ENCODE peak calls at places on chromosomes 7 and 10, in eight cellular contexts. Y is Karpas-422, L is body of pancreas, F is hepatocyte, D is Peyer's patch, S is tibial artery, R is spleen, M is pancreas. A is an unnamed sample.

GRCh38 chr10:102752266-102752930 is 8.7 kb downstream of the WBP1L start:
- DNase-seq in Y (no peak), L (no peak), F (no peak), D (no peak), S (peak; percentile 83), R (no peak), M (no peak), A (no peak)

GRCh38 chr10:112875474-112876267 is 74.4 kb upstream of the TCF7L2 start:
- DNase-seq in Y (no peak), L (no peak), F (peak; percentile 48), D (no peak), S (no peak), R (no peak), M (no peak), A (no peak)

GRCh38 chr7:91520645-91521044 is 256.4 kb downstream of the FZD1 start:
- DNase-seq in Y (no peak), L (no peak), F (no peak), D (no peak), S (no peak), R (no peak), M (no peak), A (no peak)

GRCh38 chr10:132508497-132509443 is 28.8 kb upstream of the INPP5A start:
- DNase-seq in Y (no peak), L (peak; percentile 47), F (no peak), D (peak; percentile 47), S (peak; percentile 88), R (peak; percentile 84), M (peak; percentile 76), A (peak; percentile 6)

GRCh38 chr10:97640174-97640867 is at the start of gene PI4K2A:
- DNase-seq in Y (peak; percentile 97), L (peak; percentile 99), F (peak; percentile 100), D (peak; percentile 99), S (peak; percentile 99), R (peak; percentile 99), M (peak; percentile 96), A (peak; percentile 100)

GRCh38 chr10:82668266-82668665 is 793.3 kb downstream of the NRG3 start:
- DNase-seq in Y (no peak), L (no peak), F (no peak), D (no peak), S (no peak), R (no peak), M (no peak), A (no peak)

GRCh38 chr10:3398825-3399646 is 226.5 kb upstream of the PITRM1 start:
- DNase-seq in Y (no peak), L (no peak), F (no peak), D (no peak), S (no peak), R (peak; percentile 72), M (no peak), A (no peak)

GRCh38 chr7:142108728-142109505 is 2.6 kb upstream of the MGAM2 start:
- DNase-seq in Y (no peak), L (no peak), F (no peak), D (no peak), S (no peak), R (no peak), M (no peak), A (no peak)

GRCh38 chr7:151078233-151079040 is 2.2 kb downstream of the FASTK start:
- DNase-seq in Y (peak; percentile 58), L (no peak), F (peak; percentile 73), D (no peak), S (peak; percentile 67), R (peak; percentile 80), M (no peak), A (peak; percentile 50)

GRCh38 chr7:139321071-139321745 is 19.9 kb upstream of the FMC1 start:
- DNase-seq in Y (peak; percentile 69), L (no peak), F (peak; percentile 43), D (no peak), S (no peak), R (no peak), M (no peak), A (no peak)

GRCh38 chr10:132644544-132645530 is 107.2 kb downstream of the INPP5A start:
- DNase-seq in Y (no peak), L (peak; percentile 10), F (no peak), D (peak; percentile 38), S (peak; percentile 58), R (peak; percentile 76), M (peak; percentile 30), A (no peak)

GRCh38 chr10:74787457-74787856 is 38.9 kb upstream of the KAT6B start:
- DNase-seq in Y (no peak), L (no peak), F (no peak), D (no peak), S (no peak), R (no peak), M (no peak), A (no peak)

GRCh38 chr7:124856299-124856888 is 73.2 kb downstream of the POT1 start:
- DNase-seq in Y (peak; percentile 79), L (no peak), F (peak; percentile 49), D (no peak), S (no peak), R (no peak), M (no peak), A (peak; percentile 53)

GRCh38 chr10:57017356-57018037 is 656.4 kb upstream of the ZWINT start:
- DNase-seq in Y (no peak), L (no peak), F (no peak), D (no peak), S (no peak), R (peak; percentile 68), M (no peak), A (no peak)

GRCh38 chr10:1774796-1775195 is 37.5 kb upstream of the ADARB2 start:
- DNase-seq in Y (no peak), L (no peak), F (no peak), D (no peak), S (no peak), R (no peak), M (no peak), A (no peak)

GRCh38 chr7:114865564-114865963 is 56.3 kb upstream of the MDFIC start:
- DNase-seq in Y (no peak), L (peak; percentile 39), F (peak; percentile 56), D (no peak), S (peak; percentile 62), R (peak; percentile 78), M (no peak), A (peak; percentile 34)

GRCh38 chr10:28479927-28480326 is 53.0 kb upstream of the WAC start:
- DNase-seq in Y (no peak), L (no peak), F (no peak), D (no peak), S (no peak), R (no peak), M (no peak), A (no peak)

GRCh38 chr10:28481968-28482367 is 51.0 kb upstream of the WAC start:
- DNase-seq in Y (no peak), L (no peak), F (no peak), D (no peak), S (no peak), R (no peak), M (no peak), A (no peak)

GRCh38 chr10:28479366-28479765 is 53.6 kb upstream of the WAC start:
- DNase-seq in Y (no peak), L (no peak), F (no peak), D (no peak), S (no peak), R (no peak), M (no peak), A (no peak)

DNA sequence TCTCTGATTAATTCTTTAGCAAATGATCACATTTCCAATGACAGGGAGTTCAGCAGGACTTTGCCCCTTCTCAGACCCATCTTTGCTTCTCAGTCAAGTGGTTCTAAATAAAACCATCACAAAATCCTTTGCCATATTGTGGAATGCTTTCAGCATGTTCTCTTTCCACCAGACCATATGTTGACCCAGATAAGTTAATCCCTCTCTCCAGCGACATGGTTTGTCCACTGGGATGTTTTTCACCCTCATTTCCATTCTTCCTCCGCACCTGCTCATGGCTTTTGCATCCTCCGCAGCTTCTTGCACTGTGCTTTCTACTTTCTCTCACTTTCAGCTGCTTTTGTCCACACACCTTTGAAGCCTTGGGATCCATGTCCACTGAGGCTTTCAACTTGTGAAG is 52.4 kb upstream of the WAC start:
- DNase-seq in Y (no peak), L (no peak), F (no peak), D (no peak), S (no peak), R (no peak), M (no peak), A (no peak)
- H3K36me3 ChIP-seq in Y (no peaks in the 10 kb centered on the region), L (no peaks in the 10 kb centered on the region), F (no peaks in the 10 kb centered on the region), D (no peaks in the 10 kb centered on the region), S (no peaks in the 10 kb centered on the region), R (no peaks in the 10 kb centered on the region), M (no peaks in the 10 kb centered on the region), A (no peaks in the 10 kb centered on the region)

GRCh38 chr7:100873599-100874299 is 1.2 kb upstream of the SRRT start:
- DNase-seq in Y (no peak), L (no peak), F (no peak), D (no peak), S (peak; percentile 60), R (no peak), M (no peak), A (no peak)
- H3K4me3 ChIP-seq in Y (peak overlapping the region; percentile 78), L (peak overlapping the region; percentile 34), F (peak overlapping the region; percentile 16), D (peak overlapping the region; percentile 86), S (peak overlapping the region; percentile 67), R (peak overlapping the region; percentile 92), M (peak overlapping the region; percentile 97), A (peak overlapping the region; percentile 97)

GRCh38 chr10:28690545-28690944 is 13.2 kb downstream of the BAMBI start:
- DNase-seq in Y (no peak), L (no peak), F (no peak), D (no peak), S (no peak), R (no peak), M (no peak), A (no peak)

GRCh38 chr10:28692050-28692449 is 14.7 kb downstream of the BAMBI start:
- DNase-seq in Y (no peak), L (no peak), F (no peak), D (no peak), S (no peak), R (no peak), M (no peak), A (no peak)

GRCh38 chr10:28694530-28694929 is 17.2 kb downstream of the BAMBI start:
- DNase-seq in Y (no peak), L (no peak), F (no peak), D (no peak), S (no peak), R (no peak), M (no peak), A (no peak)

GRCh38 chr10:28687683-28688001 is 10.3 kb downstream of the BAMBI start:
- DNase-seq in Y (no peak), L (no peak), F (no peak), D (no peak), S (no peak), R (no peak), M (no peak), A (no peak)

GRCh38 chr10:28691187-28691694 is 13.9 kb downstream of the BAMBI start:
- DNase-seq in Y (no peak), L (no peak), F (no peak), D (no peak), S (no peak), R (no peak), M (no peak), A (no peak)
- H3K9me3 ChIP-seq in Y (no peaks in the 10 kb centered on the region), L (no peaks in the 10 kb centered on the region), F (no peaks in the 10 kb centered on the region), D (no peaks in the 10 kb centered on the region), S (no peaks in the 10 kb centered on the region), R (no peaks in the 10 kb centered on the region), M (no peaks in the 10 kb centered on the region), A (no peaks in the 10 kb centered on the region)

GRCh38 chr10:6230335-6230734 is 27.6 kb downstream of the PFKFB3 start:
- DNase-seq in Y (no peak), L (no peak), F (no peak), D (peak; percentile 14), S (no peak), R (peak; percentile 32), M (no peak), A (no peak)
- H3K36me3 ChIP-seq in Y (peaks cover 10% of the 10 kb centered on the region), L (no peaks in the 10 kb centered on the region), F (no peaks in the 10 kb centered on the region), D (peaks cover 87% of the 10 kb centered on the region), S (peaks cover 94% of the 10 kb centered on the region), R (peaks cover 75% of the 10 kb centered on the region), M (peaks cover 5% of the 10 kb centered on the region), A (peaks cover 29% of the 10 kb centered on the region)